ENCODE peak calls at places on chromosomes 7 and 10, in five cellular contexts. L is tibial nerve, U is A549, P is heart left ventricle, R is thoracic aorta. M is an unnamed sample.

GRCh38 chr10:28367865-28368541 is 65.1 kb upstream of the MPP7 start:
- DNase-seq in R (no peak), U (no peak), P (peak), L (no peak), M (peak)

GRCh38 chr10:87850742-87851205 is 12.6 kb downstream of the KLLN start:
- DNase-seq in R (no peak), P (peak), U (peak), L (peak), M (peak)

GRCh38 chr10:92575961-92576360 is 2.1 kb upstream of the IDE start:
- DNase-seq in P (no peak), U (peak), L (no peak), R (no peak), M (peak)

GRCh38 chr7:25788961-25789620 is 362.9 kb upstream of the NFE2L3 start:
- DNase-seq in R (no peak), L (no peak), U (no peak), P (no peak), M (no peak)

GRCh38 chr7:50092579-50093411 is at the start of gene ZPBP:
- DNase-seq in R (no peak), L (peak), P (peak), U (peak), M (peak)

GRCh38 chr7:12315049-12315448 is 88.6 kb downstream of the VWDE start:
- DNase-seq in P (no peak), L (no peak), U (no peak), R (no peak), M (no peak)

GRCh38 chr10:18980084-18980629 is 68.4 kb upstream of the MALRD1 start:
- DNase-seq in P (no peak), L (no peak), U (no peak), R (no peak), M (no peak)

GRCh38 chr10:79397575-79398303 is 47.7 kb downstream of the ZCCHC24 start:
- DNase-seq in L (no peak), U (no peak), R (no peak), P (peak), M (no peak)

GRCh38 chr10:83765711-83766110 is 373.6 kb upstream of the GHITM start:
- DNase-seq in U (peak), P (no peak), L (no peak), R (no peak), M (no peak)

GRCh38 chr7:124032369-124033092 is at the start of gene TMEM229A:
- DNase-seq in L (no peak), R (no peak), U (peak), P (peak), M (peak)

GRCh38 chr10:77351386-77351785 is 286.2 kb downstream of the KCNMA1 start:
- DNase-seq in R (no peak), U (no peak), L (no peak), P (no peak), M (peak)

GRCh38 chr10:45373783-45374450 is at the start of gene ALOX5:
- DNase-seq in P (peak), L (no peak), U (no peak), R (no peak), M (peak)

GRCh38 chr7:39507866-39508551 is 58.2 kb upstream of the YAE1 start:
- DNase-seq in U (no peak), P (no peak), R (no peak), L (no peak), M (no peak)

GRCh38 chr7:41890631-41891265 is 187.9 kb upstream of the INHBA start:
- DNase-seq in L (no peak), U (no peak), P (peak), R (no peak), M (no peak)

GRCh38 chr10:110840225-110840922 is 31.4 kb upstream of the PDCD4 start:
- DNase-seq in P (no peak), R (no peak), L (peak), U (peak), M (no peak)

GRCh38 chr10:102635377-102635776 is 8.9 kb upstream of the TRIM8 start:
- DNase-seq in P (no peak), U (no peak), R (no peak), L (no peak), M (no peak)

GRCh38 chr7:27172388-27172774 is 1.7 kb downstream of the HOXA10 start:
- DNase-seq in L (no peak), R (no peak), U (no peak), P (no peak), M (no peak)

GRCh38 chr10:117619200-117619599 is 76.7 kb downstream of the EMX2 start:
- DNase-seq in U (no peak), R (no peak), L (no peak), P (no peak), M (no peak)

GRCh38 chr10:59704644-59705043 is 5.0 kb downstream of the SLC16A9 start:
- DNase-seq in L (no peak), U (no peak), R (no peak), P (no peak), M (no peak)

GRCh38 chr7:139044813-139045794 is 9.3 kb upstream of the ZC3HAV1L start:
- DNase-seq in L (no peak), U (no peak), P (no peak), R (no peak), M (no peak)

GRCh38 chr10:6116806-6117205 is 28.0 kb downstream of the RBM17 start:
- DNase-seq in P (no peak), R (no peak), U (no peak), L (no peak), M (no peak)

GRCh38 chr10:42866115-42866995 is 83.8 kb downstream of the BMS1 start:
- DNase-seq in P (peak), U (peak), R (no peak), L (peak), M (peak)

GRCh38 chr10:36492590-36493510 is 632.5 kb upstream of the ANKRD30A start:
- DNase-seq in R (no peak), P (no peak), L (no peak), U (no peak), M (no peak)

GRCh38 chr7:111140091-111140870 is 49.4 kb downstream of the LRRN3 start:
- DNase-seq in R (no peak), P (no peak), U (no peak), L (no peak), M (no peak)

GRCh38 chr10:131170042-131170983 is 141.2 kb downstream of the TCERG1L start:
- DNase-seq in P (no peak), R (no peak), U (no peak), L (no peak), M (no peak)

GRCh38 chr10:103523683-103524082 is 30.2 kb downstream of the NEURL1 start:
- DNase-seq in R (no peak), U (no peak), L (no peak), P (no peak), M (no peak)

GRCh38 chr7:84195295-84196006 is 862 bp upstream of the SEMA3A start:
- DNase-seq in R (no peak), U (no peak), P (no peak), L (no peak), M (no peak)

GRCh38 chr7:22563115-22563514 is 63.1 kb upstream of the STEAP1B start:
- DNase-seq in R (no peak), P (no peak), L (no peak), U (no peak), M (no peak)

GRCh38 chr7:146773506-146773905 is 656.9 kb downstream of the CNTNAP2 start:
- DNase-seq in R (no peak), P (no peak), L (no peak), U (no peak), M (no peak)

GRCh38 chr10:103120977-103121735 is 71.9 kb downstream of the NT5C2 start:
- DNase-seq in U (no peak), R (no peak), L (no peak), P (no peak), M (no peak)

GRCh38 chr10:94232711-94233383 is 129.9 kb downstream of the NOC3L start:
- DNase-seq in L (no peak), P (no peak), R (no peak), U (no peak), M (no peak)

GRCh38 chr10:28738200-28738599 is 60.9 kb downstream of the BAMBI start:
- DNase-seq in U (peak), P (no peak), L (no peak), R (no peak), M (no peak)

GRCh38 chr7:48964074-48964473 is 39.7 kb downstream of the CDC14C start:
- DNase-seq in U (no peak), P (no peak), R (no peak), L (peak), M (no peak)

DNA sequence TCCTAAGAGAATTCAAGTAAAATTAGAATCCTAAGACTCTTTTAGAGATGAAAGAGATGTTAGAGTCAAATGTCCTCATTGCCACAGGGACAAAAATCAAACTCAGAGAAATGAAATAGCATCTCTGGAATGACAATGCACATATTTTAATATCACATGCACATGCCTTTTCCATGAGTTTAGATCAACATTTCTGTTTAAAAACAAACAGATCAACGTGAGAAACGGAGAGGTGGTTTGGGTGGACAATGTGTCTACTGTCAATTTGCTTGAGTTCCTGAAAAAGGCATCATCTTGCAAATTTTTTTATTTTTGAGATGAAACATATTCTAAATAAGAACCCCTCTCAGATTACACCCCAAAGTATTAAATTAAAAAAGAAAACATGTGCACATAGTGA is 130.0 kb downstream of the CHRM2 start:
- DNase-seq in R (no peak), U (no peak), L (no peak), P (no peak), M (no peak)
- H3K27ac ChIP-seq in R (no peak), U (no peak), L (no peak), P (peak), M (no peak)

DNA sequence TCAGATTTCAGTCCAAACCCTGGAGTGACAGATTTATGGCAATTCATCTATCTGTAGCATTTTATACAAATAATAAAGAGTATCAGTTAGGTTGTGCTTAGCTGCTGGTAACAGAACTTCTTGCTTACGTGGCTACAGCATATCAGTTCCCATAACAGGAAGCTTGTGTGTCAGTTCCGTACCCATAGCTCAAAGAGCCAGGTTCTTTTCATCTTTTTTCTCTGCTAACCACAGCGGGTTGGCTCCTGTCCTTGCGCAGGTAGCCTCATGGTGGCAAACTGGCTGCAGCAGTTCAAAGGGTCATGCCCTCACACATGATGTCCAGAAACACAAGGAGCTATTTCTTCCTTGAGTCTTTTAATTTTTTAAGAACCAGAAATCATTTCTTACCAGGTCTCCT is 1041.8 kb downstream of the GATA3 start:
- DNase-seq in U (no peak), R (no peak), L (no peak), P (no peak), M (no peak)
- TF ChIP-seq CTCF in U (no peak), R (no peak), L (no peak), P (no peak), M (no peak)

GRCh38 chr10:99785646-99786045 is 3.2 kb downstream of the ABCC2 start:
- DNase-seq in P (no peak), U (no peak), R (no peak), L (no peak), M (peak)

GRCh38 chr10:99784025-99784730 is 1.7 kb downstream of the ABCC2 start:
- DNase-seq in U (peak), R (no peak), P (no peak), L (no peak), M (no peak)

GRCh38 chr10:99781734-99782429 is 558 bp upstream of the ABCC2 start:
- DNase-seq in L (no peak), P (no peak), U (no peak), R (no peak), M (no peak)

GRCh38 chr10:99784731-99785441 is 2.4 kb downstream of the ABCC2 start:
- DNase-seq in L (no peak), R (no peak), P (no peak), U (peak), M (peak)

GRCh38 chr10:99782447-99783286 is at the start of gene ABCC2:
- DNase-seq in L (no peak), R (no peak), U (peak), P (no peak), M (no peak)
- H3K27ac ChIP-seq in L (no peak), R (no peak), U (peak), P (no peak), M (no peak)

DNA sequence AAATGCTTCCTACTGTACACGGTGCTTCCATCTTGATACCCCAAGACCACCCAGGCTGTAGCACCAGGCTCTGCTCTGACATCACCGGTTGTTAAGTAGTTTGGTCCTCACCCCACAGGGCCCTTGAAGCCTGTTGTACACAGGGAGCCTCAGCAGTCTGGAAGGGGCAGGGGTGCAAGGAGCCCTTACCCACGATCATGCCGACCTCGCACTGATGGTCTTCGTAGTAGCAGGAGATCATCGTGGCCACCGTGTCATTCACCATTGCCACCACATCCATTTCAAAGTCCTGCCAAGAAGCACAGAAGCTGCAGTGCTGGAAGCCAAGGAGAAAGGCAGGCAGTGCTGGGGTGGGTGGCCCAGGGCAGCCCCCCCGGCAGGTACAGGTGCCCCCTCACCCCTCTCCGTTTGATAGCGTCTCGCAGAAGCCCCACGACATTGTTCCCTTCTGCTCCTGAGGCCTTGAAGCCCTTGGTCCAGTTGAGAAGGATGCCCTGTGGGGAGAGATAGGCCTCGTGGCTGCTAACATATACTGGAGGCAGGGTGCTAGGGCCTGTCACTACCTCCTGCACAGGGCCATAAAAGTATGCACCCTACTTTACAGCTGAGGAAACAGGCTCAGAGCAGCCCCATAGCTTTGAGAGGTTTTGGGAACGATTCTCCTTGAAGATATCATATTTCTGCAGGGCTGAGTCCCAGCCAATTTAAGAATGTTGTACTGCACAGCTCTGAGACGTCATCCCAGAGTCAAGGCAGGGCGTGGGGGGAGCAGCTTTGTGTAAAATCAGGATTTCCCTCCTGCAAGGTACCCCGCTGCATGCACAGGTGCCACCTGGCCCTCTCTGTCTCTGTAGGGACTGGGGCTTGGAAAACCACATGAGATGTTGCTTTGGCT is 8.7 kb upstream of the MYL7 start:
- DNase-seq in R (no peak), U (no peak), L (no peak), P (no peak), M (no peak)
- TF ChIP-seq CTCF in R (no peak), U (no peak), L (no peak), P (no peak), M (no peak)

GRCh38 chr10:22604314-22605091 is 109.9 kb downstream of the PIP4K2A start:
- DNase-seq in U (no peak), L (no peak), P (no peak), R (no peak), M (no peak)
- H3K27ac ChIP-seq in U (no peak), L (peak), P (no peak), R (peak), M (peak)

GRCh38 chr10:74244807-74245206 is 93.8 kb downstream of the ADK start:
- DNase-seq in R (no peak), L (no peak), P (no peak), U (no peak), M (no peak)

GRCh38 chr10:74246495-74246894 is 95.5 kb downstream of the ADK start:
- DNase-seq in U (no peak), P (no peak), R (no peak), L (no peak), M (no peak)

GRCh38 chr10:74249865-74250264 is 98.8 kb downstream of the ADK start:
- DNase-seq in P (no peak), L (no peak), R (no peak), U (no peak), M (no peak)

GRCh38 chr10:74243067-74243466 is 92.0 kb downstream of the ADK start:
- DNase-seq in L (no peak), U (no peak), R (no peak), P (no peak), M (no peak)

DNA sequence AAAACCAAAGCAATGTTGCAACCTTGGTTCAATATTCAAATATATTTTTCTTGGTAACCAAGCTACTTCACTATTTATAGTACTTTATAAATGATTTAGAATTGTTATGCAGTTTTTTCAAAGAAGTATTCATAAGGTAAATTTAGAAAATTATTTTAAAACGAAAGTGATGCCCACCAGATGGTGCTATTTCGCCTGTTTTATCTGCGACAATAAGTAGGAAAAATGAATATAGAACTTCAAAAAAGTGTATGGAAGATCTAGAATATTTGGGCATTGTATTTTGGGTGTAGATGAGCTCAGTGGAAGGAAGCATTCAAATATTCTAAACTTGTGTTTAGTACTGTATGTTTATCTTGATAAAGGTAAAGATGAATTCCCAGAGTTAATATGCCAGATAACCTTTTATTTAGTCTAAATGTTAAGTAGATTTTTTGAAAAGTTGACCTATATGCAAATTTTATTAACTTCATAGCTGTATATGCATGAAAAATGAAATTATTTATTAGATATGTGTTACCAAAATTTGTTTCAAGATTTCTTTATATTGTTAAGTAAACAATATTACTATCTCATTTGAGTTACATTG is 93.2 kb downstream of the ADK start:
- DNase-seq in P (no peak), L (peak), U (peak), R (no peak), M (no peak)
- TF ChIP-seq CTCF in P (peak), L (peak), U (peak), R (peak), M (peak)

DNA sequence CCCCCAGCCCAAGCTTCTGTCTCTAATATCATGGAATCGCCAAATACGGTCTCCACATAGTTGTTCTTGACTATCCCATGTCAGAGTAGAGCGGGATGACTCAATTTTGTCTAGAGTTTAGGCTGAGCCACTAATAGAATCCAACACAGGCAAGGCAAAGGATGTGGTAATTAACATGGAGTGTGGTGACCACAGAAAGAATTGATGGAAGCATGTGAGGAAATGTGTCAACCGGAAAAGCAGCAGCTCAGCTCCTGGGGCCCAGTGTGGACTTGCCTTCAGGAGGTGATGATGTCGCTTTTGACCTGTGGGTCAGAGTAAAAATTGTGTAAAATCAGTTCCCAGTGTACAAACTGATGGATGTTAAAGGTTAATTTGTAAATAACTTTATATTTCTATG is 139.3 kb upstream of the KLF6 start:
- DNase-seq in L (no peak), P (no peak), R (no peak), U (no peak), M (peak)
- H3K27ac ChIP-seq in L (no peak), P (peak), R (no peak), U (no peak), M (peak)

GRCh38 chr10:7130191-7130911 is 280.5 kb downstream of the SFMBT2 start:
- DNase-seq in U (no peak), R (no peak), P (no peak), L (no peak), M (no peak)
- TF ChIP-seq CTCF in U (no peak), R (no peak), P (no peak), L (no peak), M (no peak)